ENCODE peak calls at places on chromosomes 16 and 17, in six cellular contexts. F is D341Med; K is psoas muscle; L is activated CD4-positive, alpha-beta T cell treated with anti-CD3 and anti-CD28 coated beads, Interleukin-2, amount 50 U/mL, for 1 hour; S is hippocampal formation; N is prostate gland. X is an unnamed sample.

GRCh38 chr17:77721823-77722160 is 236.7 kb upstream of the TNRC6C start:
- DNase-seq in F (no peak), K (no peak), L (no peak), S (no peak), N (no peak), X (no peak)

GRCh38 chr17:49439673-49440571 is 25.2 kb upstream of the PHB1 start:
- DNase-seq in F (peak), K (no peak), L (no peak), S (no peak), N (no peak), X (no peak)

GRCh38 chr16:15949210-15950166 is at the start of gene ABCC1:
- DNase-seq in F (peak), K (peak), L (peak), S (peak), N (peak), X (no peak)

GRCh38 chr17:82320956-82321927 is 3.8 kb upstream of the CD7 start:
- DNase-seq in F (peak), K (no peak), L (peak), S (no peak), N (no peak), X (peak)

GRCh38 chr17:7496470-7497227 is 12.5 kb downstream of the POLR2A start:
- DNase-seq in F (no peak), K (no peak), L (no peak), S (no peak), N (no peak), X (no peak)

GRCh38 chr17:36931096-36931696 is 6.1 kb upstream of the LHX1 start:
- DNase-seq in F (no peak), K (no peak), L (no peak), S (no peak), N (no peak), X (no peak)

GRCh38 chr17:50212121-50212843 is 10.9 kb upstream of the COL1A1 start:
- DNase-seq in F (no peak), K (no peak), L (no peak), S (no peak), N (no peak), X (no peak)

GRCh38 chr17:67258836-67259468 is 14.0 kb upstream of the HELZ start:
- DNase-seq in F (no peak), K (no peak), L (no peak), S (no peak), N (no peak), X (peak)

GRCh38 chr16:1688807-1689560 is 10.9 kb downstream of the JPT2 start:
- DNase-seq in F (no peak), K (no peak), L (no peak), S (no peak), N (peak), X (no peak)

GRCh38 chr17:52395308-52395707 is 236.8 kb upstream of the CA10 start:
- DNase-seq in F (no peak), K (no peak), L (no peak), S (no peak), N (no peak), X (no peak)

GRCh38 chr17:27153005-27153404 is 140.9 kb upstream of the WSB1 start:
- DNase-seq in F (no peak), K (peak), L (no peak), S (no peak), N (no peak), X (no peak)

GRCh38 chr16:51113254-51114125 is 37.6 kb downstream of the SALL1 start:
- DNase-seq in F (no peak), K (no peak), L (no peak), S (no peak), N (no peak), X (no peak)

GRCh38 chr16:86833136-86833535 is 254.8 kb downstream of the FOXL1 start:
- DNase-seq in F (no peak), K (no peak), L (no peak), S (no peak), N (no peak), X (no peak)

GRCh38 chr16:23863511-23864422 is 28.0 kb downstream of the PRKCB start:
- DNase-seq in F (no peak), K (no peak), L (no peak), S (no peak), N (no peak), X (peak)

GRCh38 chr17:79439493-79439892 is 171.4 kb downstream of the RBFOX3 start:
- DNase-seq in F (no peak), K (no peak), L (no peak), S (no peak), N (no peak), X (no peak)

GRCh38 chr16:88905563-88905962 is 39.1 kb upstream of the PABPN1L start:
- DNase-seq in F (peak), K (no peak), L (peak), S (no peak), N (no peak), X (no peak)

GRCh38 chr16:54447606-54448440 is 161.2 kb upstream of the IRX3 start:
- DNase-seq in F (no peak), K (no peak), L (no peak), S (no peak), N (no peak), X (no peak)

GRCh38 chr17:39640493-39641118 is 3.7 kb downstream of the STARD3 start:
- DNase-seq in F (no peak), K (no peak), L (no peak), S (no peak), N (no peak), X (no peak)

GRCh38 chr17:57463103-57463885 is 207.0 kb downstream of the MSI2 start:
- DNase-seq in F (no peak), K (no peak), L (no peak), S (no peak), N (no peak), X (no peak)

GRCh38 chr17:3845754-3846738 is at the start of gene NCBP3:
- DNase-seq in F (peak), K (peak), L (peak), S (peak), N (peak), X (peak)

GRCh38 chr16:28317040-28317880 is 24.9 kb downstream of the SBK1 start:
- DNase-seq in F (peak), K (peak), L (peak), S (peak), N (peak), X (peak)

GRCh38 chr16:72125635-72126428 is 32.2 kb downstream of the DHX38 start:
- DNase-seq in F (no peak), K (no peak), L (no peak), S (no peak), N (no peak), X (peak)

GRCh38 chr17:8552582-8553320 is 77.8 kb downstream of the MYH10 start:
- DNase-seq in F (peak), K (no peak), L (no peak), S (no peak), N (no peak), X (no peak)

GRCh38 chr17:48121921-48122650 is 14.5 kb downstream of the SNX11 start:
- DNase-seq in F (no peak), K (no peak), L (no peak), S (peak), N (no peak), X (no peak)

GRCh38 chr17:13702266-13702665 is 100.5 kb upstream of the HS3ST3A1 start:
- DNase-seq in F (no peak), K (no peak), L (no peak), S (no peak), N (no peak), X (no peak)

GRCh38 chr17:61002316-61002736 is 324.7 kb downstream of the BCAS3 start:
- DNase-seq in F (peak), K (no peak), L (no peak), S (no peak), N (no peak), X (peak)

GRCh38 chr16:85683363-85683762 is 5.4 kb downstream of the GINS2 start:
- DNase-seq in F (no peak), K (no peak), L (no peak), S (no peak), N (no peak), X (no peak)

GRCh38 chr17:30956764-30957374 is 14.0 kb upstream of the RNF135 start:
- DNase-seq in F (peak), K (peak), L (no peak), S (no peak), N (no peak), X (peak)

GRCh38 chr16:71781741-71782140 is 26.9 kb downstream of the AP1G1 start:
- DNase-seq in F (no peak), K (no peak), L (no peak), S (no peak), N (no peak), X (no peak)

X was measured in Kasumi-1.